ENCODE peak calls at places on chromosomes 4 and X, in five cellular contexts. I is LHCN-M2; D is stimulated activated CD8-positive, alpha-beta memory T cell treated with anti-CD3 and anti-CD28 coated beads, Interleukin-15, amount 100 ng/mL, for 1 hour; J is endothelial cell; Q is nucleus accumbens. V is an unnamed sample.

GRCh38 chrX:19566359-19567141 is 51.2 kb upstream of the MAP3K15 start:
- DNase-seq in I (peak), D (no peak), J (no peak), Q (no peak), V (no peak)

GRCh38 chr4:147198411-147199051 is 252.9 kb upstream of the TTC29 start:
- DNase-seq in I (peak), D (no peak), J (no peak), Q (no peak), V (no peak)

GRCh38 chrX:17082831-17083230 is 136.4 kb downstream of the REPS2 start:
- DNase-seq in I (peak), D (no peak), J (no peak), Q (no peak), V (no peak)

GRCh38 chrX:136906921-136907510 is 26.5 kb upstream of the RBMX start:
- DNase-seq in I (no peak), D (no peak), J (no peak), Q (no peak), V (no peak)

GRCh38 chrX:129697204-129697829 is 41.5 kb upstream of the XPNPEP2 start:
- DNase-seq in I (no peak), D (no peak), J (no peak), Q (no peak), V (no peak)

GRCh38 chrX:12988797-12989196 is 13.9 kb downstream of the TMSB4X start:
- DNase-seq in I (peak), D (no peak), J (no peak), Q (no peak), V (peak)

GRCh38 chr4:184322328-184323025 is 104.8 kb upstream of the ENPP6 start:
- DNase-seq in I (no peak), D (no peak), J (no peak), Q (no peak), V (no peak)

GRCh38 chr4:125187621-125188176 is 127.1 kb upstream of the FAT4 start:
- DNase-seq in I (peak), D (no peak), J (no peak), Q (no peak), V (no peak)

GRCh38 chr4:3830774-3831528 is 64.8 kb downstream of the ADRA2C start:
- DNase-seq in I (no peak), D (no peak), J (no peak), Q (no peak), V (no peak)

GRCh38 chr4:118058955-118059354 is 24.7 kb downstream of the NDST3 start:
- DNase-seq in I (no peak), D (no peak), J (no peak), Q (no peak), V (no peak)

GRCh38 chr4:123750044-123750443 is 353.4 kb downstream of the SPRY1 start:
- DNase-seq in I (peak), D (no peak), J (no peak), Q (no peak), V (no peak)

GRCh38 chrX:38117485-38117884 is 103.2 kb downstream of the SRPX start:
- DNase-seq in I (no peak), D (no peak), J (no peak), Q (no peak), V (no peak)

GRCh38 chr4:120843840-120844527 is 78.5 kb downstream of the PRDM5 start:
- DNase-seq in I (no peak), D (no peak), J (peak), Q (no peak), V (no peak)

GRCh38 chr4:185792384-185793146 is 19.4 kb downstream of the SORBS2 start:
- DNase-seq in I (peak), D (no peak), J (no peak), Q (no peak), V (peak)

GRCh38 chr4:57490520-57490919 is 380.3 kb upstream of the IGFBP7 start:
- DNase-seq in I (no peak), D (no peak), J (no peak), Q (no peak), V (no peak)